ENCODE peak calls at places on chromosomes 2 and 18, in five cellular contexts. R is mammary epithelial cell, E is IMR-90, I is A549, K is esophagus squamous epithelium. Z is an unnamed sample.

GRCh38 chr2:152247337-152247695 is 71.8 kb upstream of the STAM2 start:
- DNase-seq in R (peak), E (peak), I (no peak), K (no peak), Z (no peak)

GRCh38 chr2:192809173-192809572 is 614.4 kb upstream of the TMEFF2 start:
- DNase-seq in R (no peak), E (no peak), I (no peak), K (no peak), Z (no peak)

GRCh38 chr2:186827426-186827825 is 21.5 kb downstream of the ZSWIM2 start:
- DNase-seq in R (no peak), E (peak), I (no peak), K (no peak), Z (no peak)

GRCh38 chr2:217695033-217695520 is 307.7 kb downstream of the TNS1 start:
- DNase-seq in R (peak), E (peak), I (no peak), K (no peak), Z (peak)

GRCh38 chr2:157777425-157777824 is 98.7 kb downstream of the ACVR1 start:
- DNase-seq in R (peak), E (peak), I (peak), K (no peak), Z (peak)

GRCh38 chr2:46827274-46827930 is 88.2 kb downstream of the MCFD2 start:
- DNase-seq in R (no peak), E (peak), I (no peak), K (no peak), Z (no peak)

GRCh38 chr2:219962089-219962488 is 334.7 kb downstream of the SLC4A3 start:
- DNase-seq in R (no peak), E (no peak), I (no peak), K (no peak), Z (no peak)

GRCh38 chr2:29066271-29066860 is 8.0 kb downstream of the PCARE start:
- DNase-seq in R (peak), E (peak), I (no peak), K (no peak), Z (peak)

GRCh38 chr2:33051586-33052385 is 105.0 kb downstream of the LTBP1 start:
- DNase-seq in R (peak), E (peak), I (peak), K (no peak), Z (no peak)

GRCh38 chr2:173991857-173992588 is 26.9 kb upstream of the SP3 start:
- DNase-seq in R (peak), E (peak), I (no peak), K (no peak), Z (no peak)

GRCh38 chr2:133107436-133107835 is 437.4 kb upstream of the LYPD1 start:
- DNase-seq in R (no peak), E (no peak), I (no peak), K (no peak), Z (no peak)

DNA sequence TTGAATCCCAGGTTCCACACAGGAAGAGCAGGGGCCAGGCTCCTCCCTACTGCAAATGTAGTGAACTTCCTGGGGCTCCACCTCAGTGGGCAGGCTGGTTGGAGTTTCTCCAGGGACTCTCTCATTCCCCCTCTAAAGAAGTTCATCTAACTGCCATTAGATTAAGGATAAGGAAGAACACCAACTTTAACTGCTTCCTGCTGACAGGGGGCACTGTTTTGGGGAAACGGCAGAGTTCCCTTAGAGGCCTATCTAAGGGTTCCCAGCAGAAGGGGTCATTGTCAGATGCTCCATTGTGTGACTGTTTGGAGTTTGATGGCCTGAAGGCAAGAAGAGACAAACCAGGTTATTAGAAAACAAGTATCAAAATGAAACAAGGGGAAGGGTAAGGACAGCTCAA is 2159.7 kb upstream of the PIK3C3 start:
- DNase-seq in R (no peak), E (no peak), I (no peak), K (no peak), Z (no peak)
- H3K27ac ChIP-seq in R (no peak), E (no peak), I (no peak), K (no peak), Z (no peak)

GRCh38 chr18:57755473-57756067 is 47.5 kb downstream of the ATP8B1 start:
- DNase-seq in R (no peak), E (no peak), I (no peak), K (no peak), Z (no peak)
- TF ChIP-seq CTCF in R (no peak), E (no peak), I (no peak), K (no peak), Z (no peak)

DNA sequence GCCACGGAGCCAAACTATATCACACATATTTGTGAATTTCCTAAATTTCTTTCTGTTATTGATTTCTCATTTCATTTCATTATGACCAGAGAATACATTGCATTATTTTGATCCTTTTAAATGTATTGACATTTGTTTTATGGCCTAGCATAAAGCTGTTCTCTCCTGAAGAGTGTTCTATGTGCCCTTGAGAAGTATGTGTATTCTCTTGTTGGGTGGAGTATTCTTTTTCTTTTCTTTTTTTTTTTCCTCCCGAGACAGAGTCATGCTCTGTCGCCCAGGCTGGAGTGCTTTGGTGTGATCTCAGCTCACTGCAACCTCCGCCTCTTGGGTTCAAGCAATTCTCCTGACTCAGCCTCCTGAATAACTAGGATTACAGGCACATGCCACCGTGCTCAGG is 5.2 kb downstream of the HAUS1 start:
- DNase-seq in R (no peak), E (no peak), I (no peak), K (no peak), Z (no peak)
- H3K27ac ChIP-seq in R (no peak), E (no peak), I (no peak), K (no peak), Z (no peak)

GRCh38 chr2:166173263-166173662 is 45.4 kb upstream of the SCN1A start:
- DNase-seq in R (no peak), E (no peak), I (no peak), K (no peak), Z (no peak)

GRCh38 chr2:166184789-166185188 is 57.0 kb upstream of the SCN1A start:
- DNase-seq in R (peak), E (peak), I (no peak), K (no peak), Z (peak)

GRCh38 chr2:166181813-166182154 is 54.0 kb upstream of the SCN1A start:
- DNase-seq in R (no peak), E (no peak), I (no peak), K (no peak), Z (no peak)

GRCh38 chr2:166180951-166181812 is 53.4 kb upstream of the SCN1A start:
- DNase-seq in R (peak), E (peak), I (peak), K (no peak), Z (peak)

GRCh38 chr2:166179201-166179600 is 51.4 kb upstream of the SCN1A start:
- DNase-seq in R (no peak), E (peak), I (no peak), K (no peak), Z (no peak)
- TF ChIP-seq CTCF in R (peak), E (peak), I (peak), K (no peak), Z (no peak)

GRCh38 chr2:183487316-183487715 is 363.1 kb downstream of the NUP35 start:
- DNase-seq in R (no peak), E (no peak), I (no peak), K (no peak), Z (no peak)
- H3K27ac ChIP-seq in R (no peak), E (no peak), I (no peak), K (no peak), Z (no peak)

DNA sequence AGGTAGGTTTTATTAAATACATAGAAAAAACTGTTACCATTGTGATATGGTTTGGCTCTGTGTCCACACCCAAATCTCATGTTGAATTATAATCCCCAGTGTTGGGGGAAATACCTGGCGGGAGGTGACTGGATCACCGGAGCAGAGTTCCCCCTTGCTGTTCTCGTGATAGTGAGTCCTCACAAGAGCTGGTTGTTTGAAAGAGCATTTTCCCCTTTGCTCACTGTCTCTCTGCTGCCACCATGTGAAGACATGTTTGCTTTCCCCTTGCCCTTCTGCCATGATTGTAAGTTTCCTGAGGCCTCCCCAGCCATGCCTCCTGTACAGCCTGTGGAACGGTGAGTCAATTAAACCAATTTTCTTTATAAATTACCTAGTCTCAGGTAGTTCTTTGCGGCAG is 352.7 kb upstream of the SLC39A10 start:
- DNase-seq in R (peak), E (peak), I (no peak), K (no peak), Z (no peak)
- TF ChIP-seq CTCF in R (peak), E (no peak), I (peak), K (no peak), Z (peak)

GRCh38 chr2:3470856-3471737 is 48.2 kb downstream of the ADI1 start:
- DNase-seq in R (no peak), E (no peak), I (no peak), K (no peak), Z (no peak)
- H3K27ac ChIP-seq in R (no peak), E (peak), I (no peak), K (peak), Z (peak)

DNA sequence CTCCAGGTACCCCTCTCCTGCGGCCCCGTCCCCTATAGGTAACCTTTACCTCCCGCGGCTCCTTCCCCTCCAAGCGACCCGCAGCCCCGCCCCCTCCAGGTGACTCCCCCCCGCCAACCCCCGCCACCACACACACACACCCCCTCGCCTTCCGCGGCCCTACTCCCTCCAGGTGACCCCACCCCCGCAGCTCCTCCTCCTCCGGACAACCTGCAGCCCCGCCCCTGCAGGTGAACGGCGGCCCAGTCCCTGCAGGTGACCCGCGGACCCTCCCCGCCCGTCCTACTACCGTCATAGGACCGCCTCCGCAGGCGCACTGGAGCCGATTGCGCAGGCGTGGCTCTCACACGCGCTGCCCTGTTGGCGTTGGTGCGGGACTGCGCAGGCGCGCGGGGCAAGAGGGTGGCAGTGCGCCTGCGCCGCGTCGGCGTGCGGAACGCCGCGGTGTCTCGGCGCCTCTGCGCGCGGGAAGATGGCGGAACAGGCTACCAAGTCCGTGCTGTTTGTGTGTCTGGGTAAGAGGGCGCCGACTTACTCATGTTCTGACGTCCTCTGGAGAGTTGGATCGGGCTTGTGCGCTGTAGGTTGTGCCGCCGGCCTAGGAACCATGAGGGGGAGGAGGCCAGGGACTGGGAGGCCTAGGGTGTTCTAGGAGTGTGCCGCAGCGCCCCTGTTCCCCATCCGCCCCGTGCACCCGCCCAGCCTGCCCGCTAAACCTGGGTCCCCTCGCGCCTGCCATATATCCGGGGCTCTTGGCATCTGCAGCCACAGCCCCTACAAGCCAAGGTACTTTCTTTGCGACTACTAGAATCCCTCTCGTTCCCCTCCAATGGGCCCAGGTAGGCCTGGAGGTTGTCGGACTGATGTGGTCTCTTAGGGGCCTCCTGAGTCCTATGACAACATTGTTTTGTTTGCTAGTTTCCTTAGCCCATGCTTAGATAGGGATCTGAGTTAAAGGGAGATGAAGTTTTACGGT is at the start of gene ACP1:
- DNase-seq in R (peak), E (peak), I (peak), K (peak), Z (peak)
- TF ChIP-seq CTCF in R (no peak), E (peak), I (no peak), K (no peak), Z (no peak)

DNA sequence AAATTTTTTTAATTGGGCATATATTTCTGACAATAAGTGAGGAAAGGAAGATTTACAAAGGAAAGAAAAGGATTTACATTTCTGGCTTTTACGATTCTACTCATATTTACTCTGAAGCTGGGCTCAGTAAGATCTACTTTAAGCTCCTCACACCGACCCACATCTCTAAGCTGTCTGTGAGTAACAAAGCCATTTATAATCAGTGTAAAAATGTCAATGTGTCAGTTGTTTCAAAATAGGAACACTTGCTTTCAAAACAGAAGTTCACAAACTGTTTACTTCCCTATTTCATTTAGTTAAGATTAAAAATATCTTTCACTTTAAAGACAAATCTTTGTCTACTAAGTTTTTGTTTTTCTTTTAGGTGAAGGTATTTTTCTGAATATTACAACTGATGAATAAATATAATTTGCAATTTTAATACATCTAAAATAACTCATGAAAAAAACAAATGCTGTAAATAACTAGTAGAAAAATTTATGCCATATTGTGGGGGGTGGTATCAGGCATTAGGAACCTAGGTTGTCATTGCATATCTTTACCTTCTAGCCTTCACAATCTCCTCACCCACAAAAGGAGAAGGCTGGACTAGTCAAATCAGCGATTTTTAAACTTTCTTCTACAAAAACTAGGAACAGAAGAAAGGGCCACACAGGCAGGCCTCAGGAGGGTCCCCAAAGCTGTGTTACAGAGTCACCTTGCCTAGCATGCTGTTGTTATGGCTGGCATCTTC is 64.5 kb downstream of the TMEM131 start:
- DNase-seq in R (no peak), E (no peak), I (no peak), K (no peak), Z (no peak)
- H3K27ac ChIP-seq in R (no peak), E (no peak), I (no peak), K (no peak), Z (no peak)

DNA sequence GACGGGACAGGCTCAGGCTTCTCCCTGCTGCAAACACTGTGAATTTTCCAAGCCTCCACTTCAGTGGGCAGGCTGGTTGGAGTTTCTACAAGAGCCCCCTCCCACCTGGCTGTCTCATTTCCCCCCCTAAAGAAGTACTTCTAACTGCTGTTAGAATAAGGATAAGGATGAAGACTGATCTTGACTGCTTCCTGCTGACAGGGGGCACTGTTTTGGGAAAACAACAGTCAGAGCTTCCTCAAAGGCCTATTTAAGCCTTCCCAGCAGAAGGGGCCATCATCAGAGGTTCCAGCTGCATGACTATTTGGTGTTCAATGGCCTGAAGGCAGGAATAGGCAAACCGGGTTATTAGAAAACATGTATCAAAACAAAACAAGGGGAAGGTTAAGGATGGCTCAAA is 1162.8 kb downstream of the DSC3 start:
- DNase-seq in R (no peak), E (no peak), I (no peak), K (no peak), Z (no peak)
- TF ChIP-seq CTCF in R (no peak), E (no peak), I (no peak), K (no peak), Z (no peak)